ENCODE peak calls at places on chromosome 6, in four cellular contexts. U, F, B and C are unnamed samples.

GRCh38 chr6:21354805-21355238 is 238.7 kb upstream of the SOX4 start:
- DNase-seq in F (no peak), B (no peak), U (no peak), C (no peak)

GRCh38 chr6:166955121-166955864 is 1.1 kb downstream of the RNASET2 start:
- DNase-seq in U (no peak), B (peak), F (no peak), C (peak)

GRCh38 chr6:166906376-166907044 is 49.8 kb downstream of the RNASET2 start:
- DNase-seq in U (no peak), B (no peak), F (no peak), C (no peak)

GRCh38 chr6:160088069-160088773 is 33.4 kb upstream of the SLC22A1 start:
- DNase-seq in F (peak), U (peak), B (peak), C (no peak)

GRCh38 chr6:32947552-32948465 is 5.1 kb downstream of the HLA-DMA start:
- DNase-seq in B (no peak), U (peak), F (no peak), C (no peak)

GRCh38 chr6:30163090-30163917 is at the start of gene TRIM15:
- DNase-seq in F (no peak), U (no peak), B (no peak), C (peak)

GRCh38 chr6:34465551-34466241 is at the start of gene PACSIN1:
- DNase-seq in B (peak), U (no peak), F (no peak), C (no peak)

GRCh38 chr6:16229710-16230109 is 8.7 kb upstream of the GMPR start:
- DNase-seq in F (no peak), U (no peak), B (no peak), C (no peak)

GRCh38 chr6:113978084-113978675 is 7.2 kb upstream of the HDAC2 start:
- DNase-seq in F (no peak), B (no peak), U (peak), C (no peak)

GRCh38 chr6:71721642-71722041 is 164.7 kb upstream of the RIMS1 start:
- DNase-seq in F (no peak), U (peak), B (peak), C (no peak)

GRCh38 chr6:158819213-158819976 is at the start of gene EZR:
- DNase-seq in F (peak), U (peak), B (peak), C (peak)
- TF ChIP-seq POLR2A in F (peak), U (peak), B (no peak), C (peak)

GRCh38 chr6:108561742-108562502 is 1.2 kb downstream of the FOXO3 start:
- DNase-seq in B (peak), U (peak), F (peak), C (peak)
- TF ChIP-seq POLR2A in B (no peak), U (peak), F (no peak), C (no peak)

GRCh38 chr6:6201200-6201599 is 119.3 kb downstream of the F13A1 start:
- DNase-seq in F (no peak), U (no peak), B (no peak), C (no peak)

GRCh38 chr6:6195080-6195479 is 125.4 kb downstream of the F13A1 start:
- DNase-seq in F (no peak), B (no peak), U (no peak), C (no peak)

GRCh38 chr6:6196762-6197161 is 123.7 kb downstream of the F13A1 start:
- DNase-seq in B (no peak), U (no peak), F (no peak), C (no peak)

GRCh38 chr6:6199678-6200077 is 120.8 kb downstream of the F13A1 start:
- DNase-seq in B (no peak), U (no peak), F (no peak), C (no peak)
- TF ChIP-seq POLR2A in B (no peak), U (no peak), F (no peak), C (no peak)

GRCh38 chr6:123802697-123803455 is 789 bp upstream of the NKAIN2 start:
- DNase-seq in U (peak), F (peak), B (peak), C (peak)

GRCh38 chr6:123803456-123803861 is 206 bp upstream of the NKAIN2 start:
- DNase-seq in F (no peak), B (no peak), U (no peak), C (no peak)

GRCh38 chr6:123802351-123802696 is 1.3 kb upstream of the NKAIN2 start:
- DNase-seq in F (no peak), U (no peak), B (no peak), C (no peak)

GRCh38 chr6:123804771-123805540 is 1.3 kb downstream of the NKAIN2 start:
- DNase-seq in B (no peak), U (no peak), F (no peak), C (no peak)

DNA sequence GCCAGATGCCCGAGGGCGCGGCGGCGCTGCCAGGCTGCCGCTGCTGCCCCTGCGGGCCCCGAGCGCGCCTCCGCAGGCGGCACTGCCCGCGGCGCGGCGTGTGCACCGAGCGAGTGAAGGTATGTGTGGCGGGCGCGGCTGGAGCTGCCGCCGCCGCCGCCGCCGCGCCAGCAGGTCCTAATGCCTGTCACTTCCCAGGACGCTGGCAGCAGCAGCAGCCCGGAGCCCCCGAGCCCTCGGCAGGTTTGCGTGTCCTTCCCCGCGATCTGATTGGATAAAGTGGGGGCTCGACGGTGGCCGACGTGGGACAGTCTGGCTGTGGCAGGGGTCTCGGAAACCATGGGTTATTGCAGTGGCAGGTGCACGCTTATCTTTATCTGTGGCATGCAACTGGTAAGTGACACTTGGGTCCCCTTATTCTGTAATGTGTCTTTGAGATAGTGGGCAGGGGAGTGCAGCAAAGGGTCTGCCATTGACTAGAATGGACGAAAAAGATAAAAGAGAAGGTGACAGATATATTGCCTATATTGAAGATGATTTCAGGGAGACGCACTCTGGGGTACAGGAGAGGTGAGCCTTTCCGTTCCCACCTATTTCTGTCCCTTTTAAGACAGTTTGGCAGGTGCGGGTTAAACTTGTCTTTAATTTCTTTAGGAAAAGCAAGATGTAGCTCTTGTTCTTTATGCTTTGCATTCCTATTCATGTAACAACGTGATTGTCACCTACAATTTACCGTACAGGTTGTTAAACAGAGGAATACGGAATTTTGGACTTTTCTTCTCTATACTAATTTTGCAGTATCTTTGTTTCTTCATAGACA is at the start of gene NKAIN2:
- DNase-seq in U (no peak), F (no peak), B (peak), C (peak)
- TF ChIP-seq POLR2A in U (no peak), F (no peak), B (no peak), C (no peak)

DNA sequence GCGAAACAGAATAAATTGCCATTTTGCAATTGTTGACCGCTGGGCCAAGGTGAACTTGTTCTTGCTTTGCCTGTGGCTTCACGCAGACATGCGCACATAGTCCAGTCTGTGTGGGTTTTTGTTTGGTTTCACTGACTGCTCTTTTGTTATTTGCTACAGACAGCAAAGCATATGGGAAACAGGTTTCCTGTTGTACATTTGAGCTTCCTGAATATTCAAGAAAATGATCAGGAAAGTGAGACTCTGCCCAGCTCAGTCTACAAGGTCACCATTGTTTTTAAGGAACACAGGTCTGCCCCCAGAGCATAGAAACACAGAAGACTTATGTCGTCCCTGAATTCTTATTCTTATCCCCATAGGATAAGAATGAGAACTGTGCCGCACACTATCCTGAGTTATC is 55.6 kb downstream of the SASH1 start:
- DNase-seq in U (no peak), F (no peak), B (no peak), C (no peak)
- TF ChIP-seq POLR2A in U (no peak), F (no peak), B (no peak), C (no peak)

GRCh38 chr6:108564178-108564577 is 3.5 kb downstream of the FOXO3 start:
- DNase-seq in U (peak), B (no peak), F (no peak), C (no peak)
- TF ChIP-seq POLR2A in U (no peak), B (no peak), F (no peak), C (no peak)

DNA sequence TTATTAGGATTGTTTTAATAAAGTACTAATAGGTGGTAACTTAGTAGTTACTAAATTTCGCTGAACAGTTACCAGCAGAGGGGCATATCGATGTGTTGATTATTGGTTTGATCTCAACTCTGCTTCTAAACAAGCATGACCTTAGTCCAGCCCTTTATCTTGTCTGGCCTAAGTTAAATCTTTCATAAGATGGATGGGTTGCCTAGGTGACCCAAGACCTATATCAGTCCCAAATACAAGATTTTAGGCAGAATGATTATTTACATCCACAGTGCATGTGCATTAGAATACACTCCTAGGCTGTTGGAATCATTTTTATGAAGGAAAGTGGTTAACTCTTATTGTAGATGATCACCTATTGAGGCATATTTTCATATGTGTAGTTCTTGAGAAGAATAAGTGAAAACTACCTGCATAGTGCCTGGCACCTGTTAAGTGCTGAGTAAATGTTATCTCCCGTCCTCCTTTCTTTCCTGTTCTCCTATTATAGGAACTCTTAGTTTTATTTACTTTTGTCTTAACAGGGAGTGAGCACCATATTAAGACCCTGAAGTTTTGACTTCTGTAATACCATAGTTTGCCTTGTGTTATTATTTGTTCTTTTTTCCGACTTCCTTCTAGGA is 1.1 kb downstream of the HSF2 start:
- DNase-seq in F (no peak), B (no peak), U (no peak), C (no peak)
- TF ChIP-seq POLR2A in F (no peak), B (no peak), U (no peak), C (no peak)

GRCh38 chr6:147204843-147205311 is 660 bp downstream of the STXBP5 start:
- DNase-seq in U (peak), B (no peak), F (no peak), C (no peak)

GRCh38 chr6:147205690-147206600 is 1.7 kb downstream of the STXBP5 start:
- DNase-seq in F (no peak), B (peak), U (peak), C (no peak)

GRCh38 chr6:147202516-147203310 is 1.5 kb upstream of the STXBP5 start:
- DNase-seq in F (peak), U (peak), B (peak), C (peak)

GRCh38 chr6:147203311-147204059 is 732 bp upstream of the STXBP5 start:
- DNase-seq in U (peak), B (peak), F (peak), C (peak)

DNA sequence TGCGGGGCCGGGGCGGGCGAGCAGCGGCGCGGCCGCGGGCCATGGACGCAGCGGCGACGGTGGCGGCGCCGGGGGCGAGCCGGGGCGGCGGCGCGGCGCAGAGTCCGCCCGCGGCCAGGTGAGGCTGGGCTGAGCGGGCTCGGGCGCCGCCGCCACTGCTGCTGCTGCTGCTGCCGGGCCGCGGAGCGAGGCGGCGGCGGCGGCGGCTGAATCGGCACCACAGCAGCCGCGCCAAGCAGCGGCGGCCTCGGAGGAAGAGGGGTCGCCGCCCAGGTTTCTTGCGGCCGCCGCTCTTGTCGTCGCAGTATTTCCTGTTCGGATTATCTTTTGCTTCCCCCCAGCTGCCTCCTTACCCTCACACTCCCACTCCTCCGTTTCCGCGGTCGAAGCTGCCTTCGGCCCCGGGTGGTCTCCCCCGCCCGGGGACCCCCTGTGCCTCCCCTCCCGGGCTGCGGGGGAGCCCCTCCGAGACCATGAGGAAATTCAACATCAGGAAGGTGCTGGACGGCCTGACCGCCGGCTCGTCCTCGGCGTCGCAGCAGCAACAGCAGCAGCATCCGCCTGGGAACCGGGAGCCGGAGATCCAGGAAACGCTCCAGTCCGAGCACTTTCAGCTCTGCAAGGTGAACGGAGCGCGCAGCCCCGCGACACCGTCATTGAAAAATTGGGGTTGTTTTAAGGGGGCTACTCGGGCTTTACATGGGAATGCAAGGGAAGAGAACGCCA is at the start of gene STXBP5:
- DNase-seq in U (peak), B (peak), F (peak), C (peak)
- TF ChIP-seq POLR2A in U (no peak), B (no peak), F (no peak), C (no peak)

GRCh38 chr6:143060354-143060805 is 309 bp upstream of the AIG1 start:
- DNase-seq in U (peak), F (peak), B (peak), C (peak)
- TF ChIP-seq POLR2A in U (peak), F (peak), B (no peak), C (peak)